ENCODE peak calls at places on chromosome 13, in four cellular contexts. E is cardiac muscle cell; W is heart left ventricle; I is CD8-positive, alpha-beta T cell. S is an unnamed sample.
A peak's percentile ranks its signal among the peaks of the same experiment; 100 is the strongest.

GRCh38 chr13:112696869-112697465 is 7.1 kb downstream of the ATP11A start:
- DNase-seq in E (no peak), W (no peak), I (no peak), S (no peak)

GRCh38 chr13:30108913-30109237 is 198.5 kb downstream of the KATNAL1 start:
- DNase-seq in E (no peak), W (no peak), I (no peak), S (peak; percentile 92)

GRCh38 chr13:83414393-83414792 is 467.9 kb downstream of the SLITRK1 start:
- DNase-seq in E (no peak), W (no peak), I (no peak), S (no peak)

GRCh38 chr13:113398963-113399754 is 35.2 kb upstream of the GRTP1 start:
- DNase-seq in E (no peak), W (peak; percentile 34), I (no peak), S (no peak)

GRCh38 chr13:100552755-100553154 is 35.8 kb downstream of the GGACT start:
- DNase-seq in E (no peak), W (no peak), I (no peak), S (no peak)

GRCh38 chr13:49655906-49656305 is 27.6 kb downstream of the ARL11 start:
- DNase-seq in E (no peak), W (no peak), I (no peak), S (no peak)

GRCh38 chr13:48644951-48645350 is 8.8 kb upstream of the CYSLTR2 start:
- DNase-seq in E (no peak), W (no peak), I (no peak), S (no peak)

GRCh38 chr13:27794921-27795717 is 2.8 kb downstream of the GSX1 start:
- DNase-seq in E (no peak), W (no peak), I (no peak), S (no peak)

GRCh38 chr13:40520916-40521315 is 145.5 kb downstream of the FOXO1 start:
- DNase-seq in E (no peak), W (no peak), I (no peak), S (no peak)

GRCh38 chr13:114203536-114203935 is 24.5 kb downstream of the CFAP97D2 start:
- DNase-seq in E (no peak), W (no peak), I (peak; percentile 38), S (no peak)

GRCh38 chr13:30510811-30511371 is 45.2 kb upstream of the HMGB1 start:
- DNase-seq in E (no peak), W (no peak), I (no peak), S (no peak)

GRCh38 chr13:59094149-59094548 is 1069.6 kb downstream of the DIAPH3 start:
- DNase-seq in E (no peak), W (no peak), I (no peak), S (no peak)

GRCh38 chr13:59103004-59103768 is 1060.5 kb downstream of the DIAPH3 start:
- DNase-seq in E (peak; percentile 82), W (no peak), I (no peak), S (no peak)

DNA sequence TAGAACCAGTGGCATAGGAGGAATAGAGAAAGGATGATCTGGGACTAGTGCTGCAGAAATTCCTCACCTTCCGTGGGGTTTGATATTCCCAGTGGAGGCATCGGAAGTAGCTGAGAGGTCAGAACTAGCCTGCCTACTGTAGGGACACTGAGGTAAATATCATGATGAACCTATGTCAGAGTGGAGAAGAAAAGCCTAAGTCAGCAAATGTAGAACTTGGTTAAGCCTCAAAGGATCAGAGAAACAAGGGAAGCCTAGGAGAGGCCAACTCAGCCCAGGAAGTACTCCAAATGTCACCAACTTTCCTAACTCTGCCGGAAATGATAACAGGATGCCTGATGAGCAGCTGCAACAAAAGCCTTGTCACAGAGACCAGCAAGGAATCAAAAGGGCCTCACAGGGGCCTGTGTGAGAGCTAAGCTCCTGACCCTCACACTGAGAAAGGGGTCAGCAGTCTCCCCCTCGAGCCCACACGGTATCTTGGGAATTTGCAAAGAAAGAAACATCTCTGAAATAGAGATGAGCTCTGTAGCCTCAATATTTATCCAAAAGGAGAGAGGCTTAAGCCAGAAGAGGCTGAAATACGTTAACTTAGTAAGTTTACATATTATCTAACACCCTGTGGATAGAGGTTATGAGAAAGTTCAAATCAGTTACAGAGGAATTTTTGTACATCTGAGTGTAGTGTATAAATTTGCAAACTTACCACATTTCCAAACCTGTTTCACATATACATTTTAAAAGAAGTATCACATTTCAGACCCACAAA is 1064.4 kb downstream of the DIAPH3 start:
- DNase-seq in E (no peak), W (no peak), I (no peak), S (no peak)
- H3K27ac ChIP-seq in E (no peak overlapping the region), W (no peak overlapping the region), I (no peak overlapping the region), S (no peak overlapping the region)

GRCh38 chr13:98889419-98890079 is 88.3 kb downstream of the DOCK9 start:
- DNase-seq in E (no peak), W (no peak), I (no peak), S (no peak)

GRCh38 chr13:98888222-98888889 is 89.5 kb downstream of the DOCK9 start:
- DNase-seq in E (no peak), W (no peak), I (no peak), S (no peak)

GRCh38 chr13:98890920-98891319 is 86.9 kb downstream of the DOCK9 start:
- DNase-seq in E (no peak), W (no peak), I (no peak), S (no peak)

GRCh38 chr13:98888890-98889279 is 89.0 kb downstream of the DOCK9 start:
- DNase-seq in E (no peak), W (no peak), I (no peak), S (no peak)

GRCh38 chr13:98890186-98890585 is 87.7 kb downstream of the DOCK9 start:
- DNase-seq in E (peak; percentile 69), W (no peak), I (no peak), S (no peak)
- H3K27ac ChIP-seq in E (no peak overlapping the region), W (no peak overlapping the region), I (no peak overlapping the region), S (no peak overlapping the region)

GRCh38 chr13:93680329-93680728 is 453.7 kb downstream of the GPC6 start:
- DNase-seq in E (no peak), W (no peak), I (no peak), S (no peak)
- H3K27ac ChIP-seq in E (no peak overlapping the region), W (no peak overlapping the region), I (no peak overlapping the region), S (no peak overlapping the region)

DNA sequence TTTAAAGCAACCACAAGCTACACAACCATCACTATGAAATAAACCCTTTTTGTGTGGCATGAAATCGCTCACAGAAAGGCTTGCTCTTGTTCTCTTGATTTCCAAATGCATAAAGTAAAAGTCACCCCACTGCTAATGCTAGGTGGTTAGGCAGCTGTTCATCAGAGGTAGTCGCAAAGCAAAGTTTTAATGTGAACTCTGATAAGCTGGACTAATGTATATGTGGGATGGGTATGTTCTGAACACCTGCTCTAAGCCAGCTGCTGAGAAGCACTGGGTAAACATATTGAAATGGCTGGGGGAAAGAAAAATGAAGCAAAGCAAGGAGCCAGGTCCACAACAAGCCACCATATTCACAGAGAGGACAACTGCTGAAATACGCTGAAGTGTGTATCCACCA is 142.3 kb downstream of the KLF12 start:
- DNase-seq in E (no peak), W (no peak), I (no peak), S (no peak)
- H3K27ac ChIP-seq in E (no peak overlapping the region), W (no peak overlapping the region), I (no peak overlapping the region), S (no peak overlapping the region)

GRCh38 chr13:33139186-33139585 is 123.0 kb downstream of the KL start:
- DNase-seq in E (no peak), W (peak; percentile 90), I (no peak), S (no peak)
- H3K27ac ChIP-seq in E (no peak overlapping the region), W (no peak overlapping the region), I (no peak overlapping the region), S (no peak overlapping the region)